ENCODE peak calls at places on chromosomes 13 and 19, in four cellular contexts. S, J, N and D are unnamed samples.
A peak's percentile ranks its signal among the peaks of the same experiment; 100 is the strongest.

GRCh38 chr13:97749174-97749573 is 204.3 kb upstream of the IPO5 start:
- DNase-seq in S (peak; percentile 3), J (no peak), N (no peak), D (no peak)

GRCh38 chr19:31533114-31533513 is 183.9 kb upstream of the TSHZ3 start:
- DNase-seq in S (no peak), J (no peak), N (no peak), D (no peak)

GRCh38 chr13:37349916-37350315 is 244.5 kb upstream of the CSNK1A1L start:
- DNase-seq in S (no peak), J (no peak), N (no peak), D (no peak)

GRCh38 chr19:17605117-17605516 is 49.7 kb downstream of the COLGALT1 start:
- DNase-seq in S (no peak), J (no peak), N (no peak), D (no peak)

GRCh38 chr13:114131581-114132418 is 623 bp downstream of the RASA3 start:
- DNase-seq in S (peak; percentile 53), J (no peak), N (no peak), D (peak; percentile 63)

GRCh38 chr13:98934243-98934642 is 43.6 kb downstream of the DOCK9 start:
- DNase-seq in S (no peak), J (no peak), N (no peak), D (no peak)

GRCh38 chr19:8468761-8469458 is 24.1 kb downstream of the HNRNPM start:
- DNase-seq in S (no peak), J (no peak), N (no peak), D (no peak)

GRCh38 chr13:100694722-100695644 is 20.4 kb upstream of the TMTC4 start:
- DNase-seq in S (no peak), J (no peak), N (no peak), D (no peak)

GRCh38 chr13:111590796-111591195 is 270.4 kb downstream of the TEX29 start:
- DNase-seq in S (no peak), J (no peak), N (no peak), D (no peak)

GRCh38 chr13:46295531-46296464 is 84.1 kb downstream of the LRRC63 start:
- DNase-seq in S (peak; percentile 81), J (peak; percentile 94), N (peak; percentile 55), D (peak; percentile 15)

GRCh38 chr13:37406031-37406430 is 192.5 kb downstream of the POSTN start:
- DNase-seq in S (no peak), J (no peak), N (no peak), D (no peak)

GRCh38 chr13:63124863-63125262 is 1709.2 kb upstream of the PCDH20 start:
- DNase-seq in S (no peak), J (no peak), N (no peak), D (no peak)

GRCh38 chr19:4518345-4519171 is at the start of gene PLIN4:
- DNase-seq in S (no peak), J (no peak), N (no peak), D (no peak)

GRCh38 chr13:80473695-80474094 is 132.8 kb upstream of the SPRY2 start:
- DNase-seq in S (no peak), J (no peak), N (no peak), D (no peak)

GRCh38 chr19:1122972-1123363 is 19.2 kb downstream of the GPX4 start:
- DNase-seq in S (peak; percentile 62), J (no peak), N (no peak), D (peak; percentile 93)

GRCh38 chr13:100124265-100124664 is 35.4 kb downstream of the PCCA start:
- DNase-seq in S (no peak), J (no peak), N (no peak), D (no peak)

GRCh38 chr13:42215578-42216421 is 56.2 kb upstream of the AKAP11 start:
- DNase-seq in S (peak; percentile 56), J (no peak), N (no peak), D (peak; percentile 8)
- TF ChIP-seq CTCF in S (peak; percentile 30), J (peak; percentile 58), N (peak; percentile 32), D (peak; percentile 66)

GRCh38 chr13:45100855-45101254 is 19.5 kb upstream of the GTF2F2 start:
- DNase-seq in S (no peak), J (no peak), N (no peak), D (no peak)

GRCh38 chr13:45104294-45104693 is 16.0 kb upstream of the GTF2F2 start:
- DNase-seq in S (no peak), J (no peak), N (no peak), D (no peak)

GRCh38 chr13:45101327-45102018 is 18.8 kb upstream of the GTF2F2 start:
- DNase-seq in S (no peak), J (no peak), N (no peak), D (no peak)

GRCh38 chr13:45105895-45106294 is 14.4 kb upstream of the GTF2F2 start:
- DNase-seq in S (no peak), J (no peak), N (no peak), D (no peak)

GRCh38 chr13:45102136-45102802 is 18.0 kb upstream of the GTF2F2 start:
- DNase-seq in S (no peak), J (no peak), N (no peak), D (no peak)
- TF ChIP-seq CTCF in S (no peak), J (no peak), N (no peak), D (no peak)

GRCh38 chr19:43619262-43620060 is at the start of gene ZNF428:
- DNase-seq in S (peak; percentile 90), J (no peak), N (peak; percentile 84), D (peak; percentile 95)
- TF ChIP-seq CTCF in S (no peak), J (no peak), N (no peak), D (no peak)

GRCh38 chr13:102316732-102317131 is 85.1 kb downstream of the FGF14 start:
- DNase-seq in S (no peak), J (no peak), N (no peak), D (no peak)
- TF ChIP-seq CTCF in S (no peak), J (no peak), N (no peak), D (no peak)

GRCh38 chr13:110125157-110125556 is 181.8 kb downstream of the COL4A1 start:
- DNase-seq in S (no peak), J (no peak), N (no peak), D (no peak)

GRCh38 chr13:110127986-110128511 is 178.9 kb downstream of the COL4A1 start:
- DNase-seq in S (no peak), J (no peak), N (no peak), D (no peak)

GRCh38 chr13:110125613-110126272 is 181.2 kb downstream of the COL4A1 start:
- DNase-seq in S (no peak), J (no peak), N (no peak), D (no peak)

GRCh38 chr13:110128546-110128945 is 178.4 kb downstream of the COL4A1 start:
- DNase-seq in S (no peak), J (no peak), N (no peak), D (no peak)

GRCh38 chr13:110126391-110126961 is 180.5 kb downstream of the COL4A1 start:
- DNase-seq in S (no peak), J (peak; percentile 93), N (no peak), D (no peak)
- TF ChIP-seq CTCF in S (no peak), J (no peak), N (no peak), D (no peak)

DNA sequence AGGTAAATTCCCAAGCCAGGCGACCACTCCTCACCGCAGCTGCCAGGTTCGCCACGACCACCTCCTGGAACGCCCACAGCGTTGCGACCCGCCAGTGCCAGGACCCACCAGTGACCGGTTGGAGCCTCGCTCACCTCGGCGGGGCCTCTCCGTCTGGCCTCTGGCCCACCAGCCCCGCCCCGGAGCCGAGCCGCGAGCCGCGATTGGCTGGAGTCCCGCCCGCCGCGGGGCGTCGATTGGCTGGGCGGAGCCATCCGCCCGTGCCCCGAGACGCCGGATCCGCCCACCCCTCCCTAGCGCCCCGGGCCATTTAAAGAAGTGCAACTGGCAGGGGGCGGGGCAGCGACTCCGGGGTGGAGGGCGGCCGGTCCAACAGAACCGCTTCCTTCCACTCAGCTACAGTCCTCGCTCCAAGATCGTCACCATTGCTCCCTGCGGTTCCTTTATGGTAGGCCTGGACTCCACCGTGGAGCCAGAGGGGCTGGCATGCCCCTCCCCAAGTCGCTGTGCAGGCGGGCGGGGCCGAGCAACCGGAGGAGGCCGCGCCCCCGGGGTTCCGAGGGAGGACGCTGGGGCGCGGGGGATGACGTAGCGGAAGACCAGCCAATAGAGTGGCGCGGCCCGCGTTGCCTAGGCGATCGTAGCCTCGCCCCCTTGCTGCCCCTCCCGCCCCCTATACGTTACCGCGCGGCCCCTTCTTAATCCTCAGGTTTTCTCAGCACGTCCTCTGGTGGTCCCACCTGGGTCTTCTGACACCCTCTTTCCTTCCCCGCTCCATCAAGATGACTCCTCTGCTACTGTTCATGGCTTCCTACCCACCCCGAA is at the start of gene SERTAD3:
- DNase-seq in S (peak; percentile 98), J (peak; percentile 44), N (peak; percentile 96), D (peak; percentile 98)
- TF ChIP-seq CTCF in S (peak; percentile 17), J (no peak), N (no peak), D (peak; percentile 44)

DNA sequence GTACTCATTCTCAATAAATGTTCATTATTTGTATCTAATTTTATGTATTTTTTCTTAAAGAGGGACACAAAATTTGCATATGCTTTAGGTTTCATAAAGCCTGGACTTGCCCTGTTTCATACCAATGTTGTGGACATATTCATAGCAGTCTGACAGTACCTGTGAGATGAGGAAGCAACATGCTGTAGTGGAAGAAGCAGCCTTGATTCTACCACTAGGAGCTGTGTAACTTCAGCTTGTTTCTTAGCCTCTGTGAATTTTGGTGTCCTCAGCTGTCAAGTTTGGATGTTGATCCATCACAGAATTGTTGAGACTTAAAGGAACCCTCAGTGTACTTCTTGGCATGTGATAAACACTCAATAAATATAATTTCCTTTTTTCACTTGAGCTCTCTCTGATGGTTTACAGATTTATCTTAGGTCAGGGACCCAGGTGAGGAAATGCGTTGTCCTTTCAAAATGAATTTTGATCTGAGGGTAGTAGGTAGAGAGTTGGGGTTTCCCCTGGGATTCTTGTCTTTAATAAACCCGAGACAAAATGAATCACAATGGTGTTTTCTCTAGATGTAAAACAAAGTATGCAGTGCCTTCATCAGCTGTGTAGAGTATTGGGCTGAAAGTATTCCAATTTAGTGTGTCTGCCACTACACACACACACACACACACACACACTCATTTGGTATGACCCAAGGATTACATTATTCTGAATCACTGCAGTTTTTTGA is 152.1 kb downstream of the KCNRG start:
- DNase-seq in S (no peak), J (no peak), N (no peak), D (peak; percentile 33)
- TF ChIP-seq CTCF in S (no peak), J (no peak), N (no peak), D (peak; percentile 3)

DNA sequence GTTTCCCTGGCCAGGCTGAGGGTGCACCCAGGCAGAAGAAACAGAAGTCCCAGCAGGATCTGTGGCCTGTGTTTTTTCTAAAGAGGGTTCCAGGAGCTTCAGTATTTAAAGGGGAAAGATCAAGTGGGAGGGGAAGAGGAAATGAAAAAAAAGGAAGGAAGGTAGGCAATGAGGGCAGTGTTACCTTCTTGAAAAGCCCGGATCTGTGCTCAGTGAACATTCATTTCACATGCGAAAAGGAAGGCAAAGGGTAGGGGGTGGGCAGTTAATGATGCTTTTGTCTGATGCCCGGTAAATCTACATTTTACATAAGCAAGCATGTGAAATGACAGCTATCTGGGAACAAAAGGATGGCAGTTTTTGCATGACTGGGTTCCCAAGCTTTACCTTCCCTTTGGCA is 326.2 kb downstream of the UQCRFS1 start:
- DNase-seq in S (no peak), J (no peak), N (no peak), D (no peak)
- TF ChIP-seq CTCF in S (no peak), J (no peak), N (no peak), D (no peak)